ENCODE peak calls at places on chromosome 7, in seven cellular contexts. One of them, this sample, is unnamed.

GRCh38 chr7:28956608-28957063 is 1.5 kb downstream of the TRIL start:
- DNase-seq in RPMI8226: no peak
- DNase-seq in neural crest cell: peak
- DNase-seq in RCC 7860: no peak
- DNase-seq in stimulated activated CD4-positive, alpha-beta T cell treated with anti-CD3 and anti-CD28 coated beads, Interleukin-2, amount 100 ng/mL, for 48 hours: no peak
- DNase-seq in T-helper 2 cell: no peak
- DNase-seq in choroid plexus epithelial cell: peak
- DNase-seq in this sample: no peak

GRCh38 chr7:106829496-106829895 is 35.6 kb upstream of the PIK3CG start:
- DNase-seq in RPMI8226: no peak
- DNase-seq in neural crest cell: no peak
- DNase-seq in RCC 7860: no peak
- DNase-seq in stimulated activated CD4-positive, alpha-beta T cell treated with anti-CD3 and anti-CD28 coated beads, Interleukin-2, amount 100 ng/mL, for 48 hours: no peak
- DNase-seq in T-helper 2 cell: no peak
- DNase-seq in choroid plexus epithelial cell: no peak
- DNase-seq in this sample: no peak

GRCh38 chr7:1427064-1427657 is 32.1 kb downstream of the MICALL2 start:
- DNase-seq in RPMI8226: no peak
- DNase-seq in neural crest cell: no peak
- DNase-seq in RCC 7860: no peak
- DNase-seq in stimulated activated CD4-positive, alpha-beta T cell treated with anti-CD3 and anti-CD28 coated beads, Interleukin-2, amount 100 ng/mL, for 48 hours: no peak
- DNase-seq in T-helper 2 cell: no peak
- DNase-seq in choroid plexus epithelial cell: no peak
- DNase-seq in this sample: no peak

GRCh38 chr7:74429153-74429747 is 24.5 kb upstream of the GTF2IRD1 start:
- DNase-seq in RPMI8226: peak
- DNase-seq in neural crest cell: no peak
- DNase-seq in RCC 7860: peak
- DNase-seq in stimulated activated CD4-positive, alpha-beta T cell treated with anti-CD3 and anti-CD28 coated beads, Interleukin-2, amount 100 ng/mL, for 48 hours: no peak
- DNase-seq in T-helper 2 cell: no peak
- DNase-seq in choroid plexus epithelial cell: peak
- DNase-seq in this sample: no peak

GRCh38 chr7:69738396-69738889 is 140.2 kb downstream of the AUTS2 start:
- DNase-seq in RPMI8226: peak
- DNase-seq in neural crest cell: no peak
- DNase-seq in RCC 7860: no peak
- DNase-seq in stimulated activated CD4-positive, alpha-beta T cell treated with anti-CD3 and anti-CD28 coated beads, Interleukin-2, amount 100 ng/mL, for 48 hours: no peak
- DNase-seq in T-helper 2 cell: no peak
- DNase-seq in choroid plexus epithelial cell: peak
- DNase-seq in this sample: no peak

GRCh38 chr7:103929808-103930415 is 59.5 kb downstream of the RELN start:
- DNase-seq in RPMI8226: no peak
- DNase-seq in neural crest cell: no peak
- DNase-seq in RCC 7860: no peak
- DNase-seq in stimulated activated CD4-positive, alpha-beta T cell treated with anti-CD3 and anti-CD28 coated beads, Interleukin-2, amount 100 ng/mL, for 48 hours: no peak
- DNase-seq in T-helper 2 cell: no peak
- DNase-seq in choroid plexus epithelial cell: no peak
- DNase-seq in this sample: no peak

GRCh38 chr7:158685727-158686126 is 18.9 kb downstream of the NCAPG2 start:
- DNase-seq in RPMI8226: no peak
- DNase-seq in neural crest cell: no peak
- DNase-seq in RCC 7860: no peak
- DNase-seq in stimulated activated CD4-positive, alpha-beta T cell treated with anti-CD3 and anti-CD28 coated beads, Interleukin-2, amount 100 ng/mL, for 48 hours: no peak
- DNase-seq in T-helper 2 cell: no peak
- DNase-seq in choroid plexus epithelial cell: peak
- DNase-seq in this sample: no peak

GRCh38 chr7:67588631-67589030 is 592.0 kb downstream of the TYW1 start:
- DNase-seq in RPMI8226: no peak
- DNase-seq in neural crest cell: no peak
- DNase-seq in RCC 7860: no peak
- DNase-seq in stimulated activated CD4-positive, alpha-beta T cell treated with anti-CD3 and anti-CD28 coated beads, Interleukin-2, amount 100 ng/mL, for 48 hours: no peak
- DNase-seq in T-helper 2 cell: no peak
- DNase-seq in choroid plexus epithelial cell: no peak
- DNase-seq in this sample: no peak

GRCh38 chr7:64881461-64882287 is 21.4 kb upstream of the ZNF273 start:
- DNase-seq in RPMI8226: no peak
- DNase-seq in neural crest cell: no peak
- DNase-seq in RCC 7860: no peak
- DNase-seq in stimulated activated CD4-positive, alpha-beta T cell treated with anti-CD3 and anti-CD28 coated beads, Interleukin-2, amount 100 ng/mL, for 48 hours: no peak
- DNase-seq in T-helper 2 cell: no peak
- DNase-seq in choroid plexus epithelial cell: no peak
- DNase-seq in this sample: no peak

GRCh38 chr7:3911685-3912084 is 610.6 kb downstream of the SDK1 start:
- DNase-seq in RPMI8226: no peak
- DNase-seq in neural crest cell: no peak
- DNase-seq in RCC 7860: no peak
- DNase-seq in stimulated activated CD4-positive, alpha-beta T cell treated with anti-CD3 and anti-CD28 coated beads, Interleukin-2, amount 100 ng/mL, for 48 hours: no peak
- DNase-seq in T-helper 2 cell: no peak
- DNase-seq in choroid plexus epithelial cell: no peak
- DNase-seq in this sample: no peak

This sample was measured in stimulated activated naive CD4-positive, alpha-beta T cell.